ENCODE peak calls at places on chromosomes 13 and 19, in four cellular contexts. One of them, this sample, is unnamed.

GRCh38 chr13:26390203-26390602 is 136.3 kb downstream of the CDK8 start:
- DNase-seq in heart left ventricle: no peak
- DNase-seq in transverse colon: no peak
- DNase-seq in heart right ventricle: no peak
- DNase-seq in this sample: no peak

GRCh38 chr13:98664047-98664446 is 87.1 kb upstream of the STK24 start:
- DNase-seq in heart right ventricle: no peak
- DNase-seq in heart left ventricle: no peak
- DNase-seq in transverse colon: no peak
- DNase-seq in this sample: no peak

GRCh38 chr13:109301711-109302110 is 484.7 kb downstream of the IRS2 start:
- DNase-seq in heart right ventricle: no peak
- DNase-seq in transverse colon: no peak
- DNase-seq in heart left ventricle: no peak
- DNase-seq in this sample: no peak

GRCh38 chr13:34156841-34157365 is 339.0 kb downstream of the RFC3 start:
- DNase-seq in heart right ventricle: peak; percentile 48
- DNase-seq in transverse colon: peak; percentile 80
- DNase-seq in heart left ventricle: peak; percentile 29
- DNase-seq in this sample: peak; percentile 89

GRCh38 chr19:11092181-11092538 is 2.9 kb downstream of the LDLR start:
- DNase-seq in heart right ventricle: no peak
- DNase-seq in transverse colon: no peak
- DNase-seq in heart left ventricle: no peak
- DNase-seq in this sample: no peak

GRCh38 chr13:49821216-49821820 is 28.8 kb upstream of the KPNA3 start:
- DNase-seq in heart right ventricle: no peak
- DNase-seq in transverse colon: no peak
- DNase-seq in heart left ventricle: no peak
- DNase-seq in this sample: no peak

GRCh38 chr13:98109226-98109625 is 33.7 kb upstream of the FARP1 start:
- DNase-seq in heart right ventricle: no peak
- DNase-seq in transverse colon: no peak
- DNase-seq in heart left ventricle: no peak
- DNase-seq in this sample: no peak

GRCh38 chr13:27311518-27312208 is 41.0 kb downstream of the RASL11A start:
- DNase-seq in transverse colon: no peak
- DNase-seq in heart right ventricle: no peak
- DNase-seq in heart left ventricle: no peak
- DNase-seq in this sample: no peak

GRCh38 chr13:104011505-104012270 is 945.5 kb upstream of the SLC10A2 start:
- DNase-seq in transverse colon: no peak
- DNase-seq in heart left ventricle: no peak
- DNase-seq in heart right ventricle: no peak
- DNase-seq in this sample: no peak

GRCh38 chr13:21625366-21625765 is 21.4 kb upstream of the MICU2 start:
- DNase-seq in transverse colon: peak; percentile 19
- DNase-seq in heart right ventricle: no peak
- DNase-seq in heart left ventricle: no peak
- DNase-seq in this sample: no peak

GRCh38 chr19:55080915-55081772 is 5.5 kb downstream of the EPS8L1 start:
- DNase-seq in heart right ventricle: peak; percentile 73
- DNase-seq in transverse colon: peak; percentile 93
- DNase-seq in heart left ventricle: peak; percentile 78
- DNase-seq in this sample: peak; percentile 89

GRCh38 chr19:2631213-2631821 is 71.2 kb downstream of the GNG7 start:
- DNase-seq in heart left ventricle: no peak
- DNase-seq in transverse colon: no peak
- DNase-seq in heart right ventricle: no peak
- DNase-seq in this sample: no peak
- H3K4me1 ChIP-seq in heart left ventricle: peaks cover 22% of the 10 kb centered on the region
- H3K4me1 ChIP-seq in transverse colon: peaks cover 16% of the 10 kb centered on the region
- H3K4me1 ChIP-seq in heart right ventricle: peaks cover 16% of the 10 kb centered on the region
- H3K4me1 ChIP-seq in this sample: no peaks in the 10 kb centered on the region

GRCh38 chr19:4061683-4062575 is 4.8 kb downstream of the ZBTB7A start:
- DNase-seq in heart left ventricle: peak; percentile 69
- DNase-seq in transverse colon: peak; percentile 90
- DNase-seq in heart right ventricle: no peak
- DNase-seq in this sample: peak; percentile 75
- H3K4me1 ChIP-seq in heart left ventricle: peaks cover 60% of the 10 kb centered on the region
- H3K4me1 ChIP-seq in transverse colon: peaks cover 71% of the 10 kb centered on the region
- H3K4me1 ChIP-seq in heart right ventricle: peaks cover 65% of the 10 kb centered on the region
- H3K4me1 ChIP-seq in this sample: no peaks in the 10 kb centered on the region

GRCh38 chr13:78341032-78341431 is 262.3 kb downstream of the POU4F1 start:
- DNase-seq in transverse colon: no peak
- DNase-seq in heart left ventricle: no peak
- DNase-seq in heart right ventricle: no peak
- DNase-seq in this sample: no peak

GRCh38 chr13:78334059-78334458 is 269.3 kb downstream of the POU4F1 start:
- DNase-seq in heart right ventricle: no peak
- DNase-seq in heart left ventricle: no peak
- DNase-seq in transverse colon: no peak
- DNase-seq in this sample: peak; percentile 35

GRCh38 chr13:78339927-78340326 is 263.4 kb downstream of the POU4F1 start:
- DNase-seq in transverse colon: no peak
- DNase-seq in heart right ventricle: no peak
- DNase-seq in heart left ventricle: no peak
- DNase-seq in this sample: no peak
- H3K4me1 ChIP-seq in transverse colon: no peaks in the 10 kb centered on the region
- H3K4me1 ChIP-seq in heart right ventricle: no peaks in the 10 kb centered on the region
- H3K4me1 ChIP-seq in heart left ventricle: no peaks in the 10 kb centered on the region
- H3K4me1 ChIP-seq in this sample: peaks cover 1% of the 10 kb centered on the region

GRCh38 chr13:33109801-33110200 is 93.6 kb downstream of the KL start:
- DNase-seq in heart right ventricle: no peak
- DNase-seq in transverse colon: no peak
- DNase-seq in heart left ventricle: no peak
- DNase-seq in this sample: no peak
- H3K4me1 ChIP-seq in heart right ventricle: peaks cover 63% of the 10 kb centered on the region
- H3K4me1 ChIP-seq in transverse colon: peaks cover 47% of the 10 kb centered on the region
- H3K4me1 ChIP-seq in heart left ventricle: peaks cover 29% of the 10 kb centered on the region
- H3K4me1 ChIP-seq in this sample: peaks cover 11% of the 10 kb centered on the region